ENCODE peak calls at places on chromosomes 16 and 17, in six cellular contexts. M is pons; U is kidney epithelial cell; P is body of pancreas; N is foreskin melanocyte; K is stimulated activated CD4-positive, alpha-beta T cell treated with anti-CD3 and anti-CD28 coated beads, Interleukin-1b, Interleukin-23, amount 100 ng/mL, for 4 hours. O is an unnamed sample.

GRCh38 chr17:81612172-81612571 is 24.7 kb downstream of the NPLOC4 start:
- DNase-seq in M (no peak), U (no peak), P (no peak), N (no peak), K (no peak), O (no peak)

GRCh38 chr16:15907863-15908478 is 19.6 kb upstream of the CEP20 start:
- DNase-seq in M (no peak), U (no peak), P (no peak), N (no peak), K (no peak), O (no peak)

GRCh38 chr17:64151016-64151368 is 21.0 kb upstream of the ERN1 start:
- DNase-seq in M (no peak), U (no peak), P (no peak), N (no peak), K (no peak), O (no peak)

GRCh38 chr17:56028837-56029236 is 124.4 kb upstream of the ANKFN1 start:
- DNase-seq in M (no peak), U (no peak), P (no peak), N (no peak), K (no peak), O (no peak)

GRCh38 chr16:81008151-81008789 is 1.3 kb downstream of the CENPN start:
- DNase-seq in M (no peak), U (no peak), P (peak; percentile 18), N (no peak), K (no peak), O (peak; percentile 31)

GRCh38 chr17:45428050-45428953 is 4.4 kb downstream of the ARHGAP27 start:
- DNase-seq in M (peak; percentile 58), U (no peak), P (peak; percentile 78), N (no peak), K (peak; percentile 73), O (peak; percentile 78)

GRCh38 chr17:64178011-64178825 is 48.3 kb upstream of the ERN1 start:
- DNase-seq in M (no peak), U (no peak), P (no peak), N (no peak), K (no peak), O (no peak)

GRCh38 chr16:19912445-19913305 is 28.0 kb upstream of the GPRC5B start:
- DNase-seq in M (no peak), U (peak; percentile 47), P (no peak), N (peak; percentile 49), K (no peak), O (no peak)

GRCh38 chr16:57265850-57266530 is 18.5 kb downstream of the PLLP start:
- DNase-seq in M (peak; percentile 70), U (no peak), P (peak; percentile 94), N (no peak), K (no peak), O (peak; percentile 89)

GRCh38 chr17:77445908-77446535 is 305.3 kb downstream of the SEC14L1 start:
- DNase-seq in M (no peak), U (no peak), P (no peak), N (no peak), K (no peak), O (peak; percentile 77)

GRCh38 chr17:27793168-27793905 is 7.0 kb downstream of the NOS2 start:
- DNase-seq in M (no peak), U (no peak), P (no peak), N (no peak), K (no peak), O (peak; percentile 29)